ENCODE peak calls at places on chromosomes 13 and 19, in five cellular contexts. D is SJCRH30, C is Caco-2, P is ascending aorta, K is keratinocyte. V is an unnamed sample.

GRCh38 chr13:29136341-29136740 is 316.2 kb downstream of the MTUS2 start:
- DNase-seq in D (no peak), C (no peak), P (no peak), K (no peak), V (peak; percentile 11)

GRCh38 chr19:49155830-49156346 is 692 bp upstream of the HRC start:
- DNase-seq in D (peak; percentile 88), C (no peak), P (no peak), K (no peak), V (no peak)

GRCh38 chr13:79456051-79456450 is 24.9 kb upstream of the NDFIP2 start:
- DNase-seq in D (no peak), C (no peak), P (no peak), K (no peak), V (no peak)

GRCh38 chr19:52809801-52810200 is 11.6 kb downstream of the ZNF28 start:
- DNase-seq in D (no peak), C (no peak), P (no peak), K (no peak), V (no peak)

GRCh38 chr19:5627395-5627904 is 4.6 kb downstream of the SAFB start:
- DNase-seq in D (no peak), C (no peak), P (peak; percentile 29), K (no peak), V (no peak)

GRCh38 chr13:109146912-109147624 is 517.7 kb downstream of the MYO16 start:
- DNase-seq in D (no peak), C (no peak), P (no peak), K (no peak), V (no peak)

GRCh38 chr13:113978741-113979481 is 5.0 kb upstream of the C13orf46 start:
- DNase-seq in D (no peak), C (no peak), P (no peak), K (no peak), V (no peak)

GRCh38 chr19:16442386-16443276 is 29.1 kb downstream of the EPS15L1 start:
- DNase-seq in D (no peak), C (no peak), P (no peak), K (no peak), V (peak; percentile 49)

GRCh38 chr13:85492283-85492682 is 306.9 kb downstream of the SLITRK6 start:
- DNase-seq in D (no peak), C (no peak), P (no peak), K (no peak), V (no peak)

GRCh38 chr13:101514695-101515275 is 62.3 kb downstream of the ITGBL1 start:
- DNase-seq in D (peak; percentile 24), C (peak; percentile 47), P (no peak), K (no peak), V (peak; percentile 71)

GRCh38 chr19:6047741-6048231 is 62.5 kb downstream of the RFX2 start:
- DNase-seq in D (peak; percentile 13), C (peak; percentile 76), P (no peak), K (no peak), V (peak; percentile 71)

GRCh38 chr13:33125821-33126570 is 109.8 kb downstream of the KL start:
- DNase-seq in D (peak; percentile 91), C (peak; percentile 85), P (no peak), K (peak; percentile 76), V (peak; percentile 82)

GRCh38 chr13:39144941-39145533 is 106.8 kb downstream of the NHLRC3 start:
- DNase-seq in D (peak; percentile 43), C (peak; percentile 52), P (no peak), K (peak; percentile 35), V (peak; percentile 73)

GRCh38 chr13:41658057-41658642 is 200.8 kb downstream of the RGCC start:
- DNase-seq in D (no peak), C (no peak), P (no peak), K (no peak), V (no peak)

GRCh38 chr13:19672990-19673389 is 39.5 kb downstream of the MPHOSPH8 start:
- DNase-seq in D (no peak), C (no peak), P (no peak), K (no peak), V (no peak)

GRCh38 chr19:19205416-19206410 is 2.5 kb upstream of the NR2C2AP start:
- DNase-seq in D (no peak), C (no peak), P (no peak), K (no peak), V (no peak)

GRCh38 chr13:113794086-113794485 is 35.1 kb downstream of the TMEM255B start:
- DNase-seq in D (no peak), C (no peak), P (no peak), K (no peak), V (no peak)

GRCh38 chr19:19420570-19421301 is 15.3 kb downstream of the GATAD2A start:
- DNase-seq in D (peak; percentile 31), C (no peak), P (no peak), K (no peak), V (no peak)

GRCh38 chr13:78497702-78498319 is 105.5 kb downstream of the POU4F1 start:
- DNase-seq in D (peak; percentile 50), C (no peak), P (no peak), K (no peak), V (no peak)

GRCh38 chr13:88248393-88248792 is 577.2 kb downstream of the SLITRK5 start:
- DNase-seq in D (no peak), C (no peak), P (no peak), K (no peak), V (no peak)

GRCh38 chr19:28823338-28823961 is 389.5 kb downstream of the UQCRFS1 start:
- DNase-seq in D (no peak), C (no peak), P (no peak), K (no peak), V (no peak)

GRCh38 chr13:109389456-109389855 is 396.9 kb downstream of the IRS2 start:
- DNase-seq in D (no peak), C (no peak), P (no peak), K (no peak), V (no peak)

GRCh38 chr13:76764429-76764828 is 121.8 kb downstream of the KCTD12 start:
- DNase-seq in D (no peak), C (no peak), P (peak; percentile 20), K (no peak), V (no peak)

GRCh38 chr13:112991611-112992010 is 22.6 kb downstream of the MCF2L start:
- DNase-seq in D (peak; percentile 39), C (no peak), P (no peak), K (no peak), V (no peak)

GRCh38 chr19:15091918-15092753 is 10.1 kb downstream of the OR1I1 start:
- DNase-seq in D (peak; percentile 73), C (peak; percentile 63), P (no peak), K (no peak), V (peak; percentile 82)

DNA sequence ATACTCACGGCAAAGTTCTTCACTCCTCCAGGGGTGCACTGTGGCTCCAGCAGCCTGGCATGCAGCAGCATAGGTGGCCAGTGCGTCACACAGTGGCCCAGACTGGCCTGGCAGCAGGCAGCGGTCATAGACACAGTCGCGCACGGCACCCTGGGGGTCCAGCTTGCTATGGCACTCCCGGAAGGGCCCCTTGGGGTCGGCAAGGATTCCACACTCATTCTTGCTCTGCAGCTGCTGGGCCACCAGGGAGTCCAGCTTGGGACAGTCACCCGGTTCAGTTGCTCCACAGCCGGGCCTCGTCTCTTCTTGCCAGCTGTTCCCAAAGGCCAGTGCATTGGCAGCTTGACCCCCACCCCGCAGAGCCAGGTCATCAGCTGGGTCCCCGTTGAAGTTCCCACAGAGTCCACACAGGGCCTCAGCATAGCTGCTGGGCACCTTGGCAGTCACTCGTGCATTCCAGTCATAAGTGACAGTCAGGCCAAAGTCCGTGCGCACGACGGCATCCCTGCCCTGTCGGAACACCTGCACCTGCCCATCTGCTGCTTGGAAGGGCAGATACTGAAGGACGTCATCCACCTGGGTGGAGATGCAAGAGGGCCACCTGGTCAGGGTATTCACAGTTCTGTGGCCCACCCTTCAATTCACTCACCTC is 20.6 kb downstream of the FCGBP start:
- DNase-seq in D (no peak), C (no peak), P (no peak), K (no peak), V (peak; percentile 3)
- H3K27me3 ChIP-seq in D (peaks cover 1% of the 10 kb centered on the region), C (no peaks in the 10 kb centered on the region), P (no peaks in the 10 kb centered on the region), K (peaks cover 20% of the 10 kb centered on the region), V (no peaks in the 10 kb centered on the region)

DNA sequence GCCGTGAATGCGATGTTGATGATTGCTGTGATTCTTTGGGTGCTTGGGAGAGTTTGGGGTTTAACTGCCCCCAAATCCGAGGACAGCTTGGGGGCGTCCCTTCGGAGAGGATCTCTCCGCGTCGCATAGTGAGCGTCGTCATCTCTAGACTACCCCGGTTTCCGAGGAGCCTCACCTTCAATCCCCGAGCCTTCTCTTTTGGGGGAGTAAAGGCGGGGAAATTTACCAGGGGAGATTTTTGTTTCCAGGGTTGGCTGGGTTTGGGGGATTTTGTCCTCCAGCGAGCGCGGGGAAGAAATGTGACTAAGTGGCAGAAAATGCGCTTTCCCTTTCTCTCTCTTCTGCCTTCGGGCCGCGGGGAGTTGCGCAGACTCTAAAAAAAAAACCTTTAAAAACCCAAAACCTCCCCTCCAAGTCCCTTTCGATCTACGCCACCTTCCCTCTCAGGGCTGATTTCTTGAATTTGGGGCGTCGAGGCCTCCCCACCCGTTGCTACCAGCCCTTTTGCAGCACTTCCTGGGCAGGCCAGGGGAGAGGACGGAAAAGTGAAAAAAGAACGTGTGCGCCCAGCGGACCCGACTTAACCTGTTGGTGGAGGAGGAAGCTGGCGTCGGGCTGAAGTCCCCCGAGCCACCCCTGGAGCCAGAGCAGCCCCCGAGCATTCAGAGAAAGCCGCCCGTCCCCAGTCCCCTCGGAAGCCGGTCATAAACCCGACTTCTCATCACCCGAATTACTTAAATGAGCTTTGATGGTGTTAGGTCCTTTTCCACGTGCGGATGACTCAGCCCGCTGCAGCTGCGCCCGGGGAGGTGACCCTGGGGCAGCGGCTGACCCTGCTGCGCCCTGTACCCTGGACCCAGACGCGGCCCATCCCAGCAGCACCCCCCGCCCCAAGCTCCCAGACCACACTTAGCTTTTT is 17.7 kb downstream of the NFIX start:
- DNase-seq in D (peak; percentile 41), C (no peak), P (no peak), K (no peak), V (peak; percentile 63)
- H3K27me3 ChIP-seq in D (no peaks in the 10 kb centered on the region), C (no peaks in the 10 kb centered on the region), P (no peaks in the 10 kb centered on the region), K (peaks cover 7% of the 10 kb centered on the region), V (peaks cover 100% of the 10 kb centered on the region)

DNA sequence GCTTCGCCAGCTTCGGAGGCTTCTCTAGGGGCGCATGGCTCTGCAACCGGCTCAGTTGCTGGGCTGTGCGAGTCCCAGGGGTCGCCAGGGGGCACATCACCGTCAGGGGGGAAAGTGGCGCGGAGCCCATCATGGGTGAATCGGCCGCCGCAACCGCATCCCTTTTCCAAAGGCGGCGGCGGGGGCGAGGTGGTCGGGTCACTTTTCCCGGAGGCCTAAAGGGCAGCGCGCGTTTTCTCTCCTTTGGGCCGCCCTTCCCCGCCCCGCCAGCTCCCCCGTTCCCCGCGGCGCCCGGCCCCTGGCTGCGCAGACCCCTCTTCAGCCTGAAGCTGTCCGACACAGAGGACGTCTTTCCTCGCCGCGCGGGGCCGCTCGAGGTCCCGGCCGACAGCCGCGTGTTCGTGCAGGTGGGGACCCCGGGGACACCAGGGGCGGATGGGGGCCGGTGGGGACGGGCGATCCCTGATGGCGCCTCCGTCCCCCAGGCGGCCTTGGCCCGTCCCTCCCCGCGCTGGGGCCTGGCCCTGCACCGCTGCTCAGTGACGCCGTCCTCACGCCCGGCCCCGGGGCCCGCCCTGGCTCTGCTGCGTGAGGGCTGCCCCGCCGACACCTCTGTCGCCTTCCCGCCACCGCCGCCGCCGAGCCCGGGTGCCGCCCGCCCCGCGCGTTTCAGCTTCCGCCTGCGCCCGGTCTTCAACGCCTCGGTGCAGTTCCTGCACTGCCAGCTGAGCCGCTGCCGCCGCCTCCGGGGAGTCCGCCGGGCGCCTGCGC is 1.7 kb downstream of the TGFBR3L start:
- DNase-seq in D (no peak), C (peak; percentile 65), P (no peak), K (no peak), V (peak; percentile 67)
- H3K27me3 ChIP-seq in D (no peaks in the 10 kb centered on the region), C (no peaks in the 10 kb centered on the region), P (peaks cover 13% of the 10 kb centered on the region), K (peaks cover 24% of the 10 kb centered on the region), V (peaks cover 35% of the 10 kb centered on the region)

DNA sequence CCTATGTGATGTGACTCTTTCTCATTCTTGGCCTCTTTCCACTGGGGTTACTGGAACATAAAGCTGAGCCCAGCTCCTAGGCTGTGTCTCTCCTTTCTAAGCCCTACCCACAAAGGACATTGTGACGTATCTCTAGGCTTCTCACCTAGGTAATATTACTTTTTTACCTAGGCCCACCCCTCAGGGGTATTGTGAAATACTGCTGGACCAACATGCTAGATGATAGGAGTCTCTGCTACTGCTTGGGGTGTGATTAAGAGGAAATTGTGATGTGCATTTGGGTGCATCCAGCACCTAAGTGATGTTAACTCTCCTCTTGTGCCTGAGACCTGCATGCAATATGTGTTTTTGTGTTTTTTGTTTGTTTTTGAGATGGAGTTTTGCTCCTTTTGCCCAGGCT is 22.8 kb upstream of the ZNF254 start:
- DNase-seq in D (no peak), C (no peak), P (no peak), K (no peak), V (no peak)
- H3K27me3 ChIP-seq in D (no peaks in the 10 kb centered on the region), C (no peaks in the 10 kb centered on the region), P (no peaks in the 10 kb centered on the region), K (no peaks in the 10 kb centered on the region), V (no peaks in the 10 kb centered on the region)